ENCODE peak calls at places on chromosomes 5 and 9, in five cellular contexts. H is IMR-90, K is HepG2, C is HEK293T, Q is GM12878. X is an unnamed sample.

GRCh38 chr5:134437340-134438267 is 25.9 kb upstream of the CDKN2AIPNL start:
- DNase-seq in K (no peak), Q (no peak), C (no peak), H (peak), X (no peak)

GRCh38 chr9:105172393-105172792 is 72.1 kb upstream of the SLC44A1 start:
- DNase-seq in K (no peak), H (no peak), C (no peak), Q (no peak), X (no peak)

GRCh38 chr9:33159760-33160127 is 7.4 kb downstream of the B4GALT1 start:
- DNase-seq in Q (no peak), K (no peak), C (no peak), H (peak), X (no peak)

GRCh38 chr5:75335952-75336624 is 932 bp upstream of the HMGCR start:
- DNase-seq in C (peak), H (peak), K (peak), Q (peak), X (peak)

GRCh38 chr9:2722715-2723114 is 5.4 kb downstream of the KCNV2 start:
- DNase-seq in Q (no peak), H (peak), C (no peak), K (peak), X (no peak)

GRCh38 chr5:139707445-139708003 is 59.4 kb downstream of the CXXC5 start:
- DNase-seq in C (no peak), K (peak), H (no peak), Q (no peak), X (no peak)

GRCh38 chr9:15354713-15355112 is 47.7 kb upstream of the TTC39B start:
- DNase-seq in Q (no peak), H (no peak), K (peak), C (no peak), X (no peak)

GRCh38 chr9:124716795-124717194 is 54.3 kb downstream of the NR6A1 start:
- DNase-seq in C (no peak), Q (no peak), H (peak), K (no peak), X (no peak)

GRCh38 chr5:10103098-10103497 is 146.6 kb downstream of the ATPSCKMT start:
- DNase-seq in K (no peak), C (no peak), Q (no peak), H (no peak), X (no peak)

GRCh38 chr9:124797343-124798103 is 20.6 kb downstream of the OLFML2A start:
- DNase-seq in C (no peak), K (no peak), Q (no peak), H (peak), X (no peak)

GRCh38 chr5:137605377-137605776 is 106.3 kb upstream of the SPOCK1 start:
- DNase-seq in C (no peak), K (no peak), Q (no peak), H (no peak), X (no peak)

GRCh38 chr9:21357479-21358290 is 7.0 kb upstream of the IFNA6 start:
- DNase-seq in Q (peak), C (no peak), H (no peak), K (no peak), X (no peak)

GRCh38 chr9:106934424-106934823 is 71.5 kb downstream of the ZNF462 start:
- DNase-seq in C (no peak), Q (no peak), K (no peak), H (no peak), X (no peak)

GRCh38 chr5:113293068-113293571 is 141.7 kb downstream of the TSSK1B start:
- DNase-seq in K (no peak), H (peak), Q (no peak), C (no peak), X (no peak)

GRCh38 chr5:39599721-39600431 is 175.1 kb upstream of the DAB2 start:
- DNase-seq in Q (no peak), K (no peak), H (peak), C (no peak), X (peak)

GRCh38 chr9:117706421-117707150 is 2.4 kb downstream of the TLR4 start:
- DNase-seq in Q (no peak), C (no peak), H (no peak), K (no peak), X (no peak)

GRCh38 chr9:92960561-92961290 is 13.4 kb downstream of the FGD3 start:
- DNase-seq in C (no peak), H (no peak), K (no peak), Q (no peak), X (no peak)

GRCh38 chr5:179146277-179146676 is 86.1 kb downstream of the ZNF354C start:
- DNase-seq in H (no peak), C (no peak), K (no peak), Q (no peak), X (no peak)

GRCh38 chr5:140182803-140183367 is 7.9 kb downstream of the CYSTM1 start:
- DNase-seq in H (peak), K (no peak), C (no peak), Q (no peak), X (no peak)

GRCh38 chr5:173592050-173592669 is 24.3 kb downstream of the BOD1 start:
- DNase-seq in Q (no peak), H (no peak), K (no peak), C (peak), X (peak)

GRCh38 chr9:101299901-101300300 is 84.9 kb downstream of the BAAT start:
- DNase-seq in C (no peak), K (no peak), Q (no peak), H (no peak), X (no peak)

GRCh38 chr5:171355302-171355724 is 32.3 kb upstream of the NPM1 start:
- DNase-seq in Q (peak), C (no peak), K (no peak), H (no peak), X (no peak)

GRCh38 chr5:113005454-113005853 is 28.9 kb downstream of the DCP2 start:
- DNase-seq in H (peak), Q (no peak), K (no peak), C (no peak), X (peak)

GRCh38 chr5:15577831-15578230 is 77.9 kb downstream of the FBXL7 start:
- DNase-seq in K (no peak), C (no peak), H (no peak), Q (no peak), X (no peak)

GRCh38 chr5:135461752-135462151 is 9.6 kb upstream of the TIFAB start:
- DNase-seq in H (no peak), K (no peak), C (no peak), Q (no peak), X (no peak)

GRCh38 chr5:143400541-143401252 is 2.8 kb downstream of the NR3C1 start:
- DNase-seq in K (no peak), C (no peak), H (peak), Q (no peak), X (peak)

GRCh38 chr5:157710887-157711286 is 20.3 kb upstream of the THG1L start:
- DNase-seq in Q (no peak), C (no peak), H (peak), K (no peak), X (no peak)

GRCh38 chr5:16713386-16713928 is 96.7 kb upstream of the RETREG1 start:
- DNase-seq in H (peak), Q (no peak), C (no peak), K (no peak), X (no peak)

GRCh38 chr5:55771175-55771655 is 33.4 kb downstream of the DDX4 start:
- DNase-seq in Q (no peak), C (no peak), H (no peak), K (no peak), X (no peak)

GRCh38 chr5:159849437-159850191 is 66.7 kb upstream of the ADRA1B start:
- DNase-seq in C (no peak), K (no peak), H (peak), Q (no peak), X (no peak)

GRCh38 chr9:136525207-136525606 is 20.6 kb downstream of the NOTCH1 start:
- DNase-seq in K (no peak), H (no peak), Q (no peak), C (no peak), X (no peak)

GRCh38 chr5:41161271-41161670 is 52.1 kb downstream of the C6 start:
- DNase-seq in H (peak), C (no peak), K (no peak), Q (no peak), X (no peak)

GRCh38 chr5:1521671-1522600 is 1.8 kb downstream of the LPCAT1 start:
- DNase-seq in H (peak), Q (no peak), K (peak), C (peak), X (no peak)
- TF ChIP-seq BHLHE40 in H (peak), Q (no peak), K (no peak), C (no peak), X (no peak)

DNA sequence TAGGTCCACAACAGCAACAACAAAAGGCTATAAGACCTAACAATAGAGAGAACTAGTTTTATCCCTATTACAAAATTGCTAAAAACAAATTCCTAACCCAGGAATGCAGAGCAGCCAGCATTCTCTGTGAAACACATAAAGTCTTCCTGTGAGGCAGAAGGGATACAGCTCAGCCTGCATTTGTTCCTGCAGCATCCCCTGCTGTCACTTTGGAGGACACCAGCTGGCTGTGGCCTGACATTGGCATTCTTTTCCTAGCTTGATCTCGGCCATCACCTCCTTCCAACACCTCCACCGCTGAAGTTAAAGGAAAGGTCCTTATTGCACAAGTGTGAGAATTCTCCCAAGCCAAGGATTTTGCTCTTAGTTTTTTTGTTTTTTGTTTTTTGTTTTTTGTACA is 186.1 kb downstream of the SNCAIP start:
- DNase-seq in H (peak), C (peak), Q (no peak), K (no peak), X (no peak)
- TF ChIP-seq BHLHE40 in H (no peak), C (no peak), Q (no peak), K (no peak), X (no peak)

GRCh38 chr9:134007150-134007549 is 15.0 kb upstream of the VAV2 start:
- DNase-seq in C (no peak), Q (no peak), K (no peak), H (no peak), X (no peak)
- TF ChIP-seq BHLHE40 in C (no peak), Q (no peak), K (no peak), H (no peak), X (no peak)

GRCh38 chr5:94021246-94021645 is 279.8 kb upstream of the POU5F2 start:
- DNase-seq in H (peak), C (no peak), Q (no peak), K (peak), X (peak)

GRCh38 chr5:94017579-94017978 is 276.2 kb upstream of the POU5F2 start:
- DNase-seq in H (peak), K (no peak), C (no peak), Q (no peak), X (no peak)
- TF ChIP-seq BHLHE40 in H (no peak), K (no peak), C (no peak), Q (no peak), X (no peak)